ENCODE peak calls at places on chromosomes 2 and 18, in ten cellular contexts. One of them, this sample, is unnamed.

GRCh38 chr2:75309596-75310290 is 110.4 kb upstream of the TACR1 start:
- DNase-seq in suprapubic skin: no peak
- DNase-seq in HCEC 1CT: peak; percentile 57
- DNase-seq in sigmoid colon: no peak
- DNase-seq in A549: no peak
- DNase-seq in NB4: no peak
- DNase-seq in stimulated activated CD4-positive, alpha-beta T cell treated with anti-CD3 and anti-CD28 coated beads, TNF-alpha, amount 100 ng/mL, for 4 hours: no peak
- DNase-seq in A172: peak; percentile 52
- DNase-seq in AG08396: no peak
- DNase-seq in AML-193: no peak
- DNase-seq in this sample: no peak

GRCh38 chr2:4047961-4048891 is 344.9 kb downstream of the DCDC2C start:
- DNase-seq in suprapubic skin: no peak
- DNase-seq in HCEC 1CT: no peak
- DNase-seq in sigmoid colon: no peak
- DNase-seq in A549: no peak
- DNase-seq in NB4: no peak
- DNase-seq in stimulated activated CD4-positive, alpha-beta T cell treated with anti-CD3 and anti-CD28 coated beads, TNF-alpha, amount 100 ng/mL, for 4 hours: no peak
- DNase-seq in A172: peak; percentile 24
- DNase-seq in AG08396: no peak
- DNase-seq in AML-193: no peak
- DNase-seq in this sample: no peak

GRCh38 chr2:58702302-58702696 is 461.2 kb upstream of the FANCL start:
- DNase-seq in suprapubic skin: no peak
- DNase-seq in HCEC 1CT: no peak
- DNase-seq in sigmoid colon: no peak
- DNase-seq in A549: no peak
- DNase-seq in NB4: no peak
- DNase-seq in stimulated activated CD4-positive, alpha-beta T cell treated with anti-CD3 and anti-CD28 coated beads, TNF-alpha, amount 100 ng/mL, for 4 hours: no peak
- DNase-seq in A172: peak; percentile 80
- DNase-seq in AG08396: no peak
- DNase-seq in AML-193: no peak
- DNase-seq in this sample: no peak

GRCh38 chr2:70247364-70248144 is 874 bp downstream of the TIA1 start:
- DNase-seq in suprapubic skin: no peak
- DNase-seq in HCEC 1CT: peak; percentile 15
- DNase-seq in sigmoid colon: no peak
- DNase-seq in A549: no peak
- DNase-seq in NB4: peak; percentile 28
- DNase-seq in stimulated activated CD4-positive, alpha-beta T cell treated with anti-CD3 and anti-CD28 coated beads, TNF-alpha, amount 100 ng/mL, for 4 hours: no peak
- DNase-seq in A172: peak; percentile 6
- DNase-seq in AG08396: no peak
- DNase-seq in AML-193: no peak
- DNase-seq in this sample: no peak

GRCh38 chr2:196262606-196263005 is 91.2 kb upstream of the STK17B start:
- DNase-seq in suprapubic skin: no peak
- DNase-seq in HCEC 1CT: no peak
- DNase-seq in sigmoid colon: no peak
- DNase-seq in A549: no peak
- DNase-seq in NB4: no peak
- DNase-seq in stimulated activated CD4-positive, alpha-beta T cell treated with anti-CD3 and anti-CD28 coated beads, TNF-alpha, amount 100 ng/mL, for 4 hours: no peak
- DNase-seq in A172: no peak
- DNase-seq in AG08396: no peak
- DNase-seq in AML-193: no peak
- DNase-seq in this sample: no peak

GRCh38 chr2:212998629-212999359 is 152.6 kb downstream of the IKZF2 start:
- DNase-seq in suprapubic skin: no peak
- DNase-seq in HCEC 1CT: peak; percentile 15
- DNase-seq in sigmoid colon: no peak
- DNase-seq in A549: no peak
- DNase-seq in NB4: no peak
- DNase-seq in stimulated activated CD4-positive, alpha-beta T cell treated with anti-CD3 and anti-CD28 coated beads, TNF-alpha, amount 100 ng/mL, for 4 hours: no peak
- DNase-seq in A172: no peak
- DNase-seq in AG08396: no peak
- DNase-seq in AML-193: no peak
- DNase-seq in this sample: no peak

GRCh38 chr2:118046628-118047210 is 32.8 kb upstream of the CCDC93 start:
- DNase-seq in suprapubic skin: no peak
- DNase-seq in HCEC 1CT: peak; percentile 48
- DNase-seq in sigmoid colon: no peak
- DNase-seq in A549: peak; percentile 18
- DNase-seq in NB4: peak; percentile 52
- DNase-seq in stimulated activated CD4-positive, alpha-beta T cell treated with anti-CD3 and anti-CD28 coated beads, TNF-alpha, amount 100 ng/mL, for 4 hours: no peak
- DNase-seq in A172: peak; percentile 46
- DNase-seq in AG08396: peak; percentile 13
- DNase-seq in AML-193: peak; percentile 32
- DNase-seq in this sample: peak; percentile 34

GRCh38 chr2:158504088-158504487 is 47.3 kb downstream of the PKP4 start:
- DNase-seq in suprapubic skin: no peak
- DNase-seq in HCEC 1CT: no peak
- DNase-seq in sigmoid colon: no peak
- DNase-seq in A549: no peak
- DNase-seq in NB4: no peak
- DNase-seq in stimulated activated CD4-positive, alpha-beta T cell treated with anti-CD3 and anti-CD28 coated beads, TNF-alpha, amount 100 ng/mL, for 4 hours: no peak
- DNase-seq in A172: no peak
- DNase-seq in AG08396: no peak
- DNase-seq in AML-193: no peak
- DNase-seq in this sample: no peak

GRCh38 chr18:3804336-3804735 is 354.4 kb downstream of the TGIF1 start:
- DNase-seq in suprapubic skin: no peak
- DNase-seq in HCEC 1CT: no peak
- DNase-seq in sigmoid colon: no peak
- DNase-seq in A549: no peak
- DNase-seq in NB4: no peak
- DNase-seq in stimulated activated CD4-positive, alpha-beta T cell treated with anti-CD3 and anti-CD28 coated beads, TNF-alpha, amount 100 ng/mL, for 4 hours: no peak
- DNase-seq in A172: no peak
- DNase-seq in AG08396: no peak
- DNase-seq in AML-193: no peak
- DNase-seq in this sample: no peak

GRCh38 chr2:214389334-214389733 is 21.5 kb upstream of the VWC2L start:
- DNase-seq in suprapubic skin: no peak
- DNase-seq in HCEC 1CT: no peak
- DNase-seq in sigmoid colon: no peak
- DNase-seq in A549: no peak
- DNase-seq in NB4: no peak
- DNase-seq in stimulated activated CD4-positive, alpha-beta T cell treated with anti-CD3 and anti-CD28 coated beads, TNF-alpha, amount 100 ng/mL, for 4 hours: no peak
- DNase-seq in A172: no peak
- DNase-seq in AG08396: no peak
- DNase-seq in AML-193: no peak
- DNase-seq in this sample: no peak

GRCh38 chr2:170262806-170263205 is 84.9 kb downstream of the MYO3B start:
- DNase-seq in suprapubic skin: no peak
- DNase-seq in HCEC 1CT: no peak
- DNase-seq in sigmoid colon: no peak
- DNase-seq in A549: no peak
- DNase-seq in NB4: no peak
- DNase-seq in stimulated activated CD4-positive, alpha-beta T cell treated with anti-CD3 and anti-CD28 coated beads, TNF-alpha, amount 100 ng/mL, for 4 hours: no peak
- DNase-seq in A172: no peak
- DNase-seq in AG08396: no peak
- DNase-seq in AML-193: no peak
- DNase-seq in this sample: no peak

GRCh38 chr2:216632952-216633615 is at the start of gene IGFBP2:
- DNase-seq in suprapubic skin: no peak
- DNase-seq in HCEC 1CT: no peak
- DNase-seq in sigmoid colon: no peak
- DNase-seq in A549: peak; percentile 41
- DNase-seq in NB4: peak; percentile 95
- DNase-seq in stimulated activated CD4-positive, alpha-beta T cell treated with anti-CD3 and anti-CD28 coated beads, TNF-alpha, amount 100 ng/mL, for 4 hours: no peak
- DNase-seq in A172: no peak
- DNase-seq in AG08396: peak; percentile 41
- DNase-seq in AML-193: peak; percentile 14
- DNase-seq in this sample: peak; percentile 70

GRCh38 chr2:176281267-176281666 is 12.0 kb downstream of the MTX2 start:
- DNase-seq in suprapubic skin: no peak
- DNase-seq in HCEC 1CT: peak; percentile 68
- DNase-seq in sigmoid colon: no peak
- DNase-seq in A549: no peak
- DNase-seq in NB4: no peak
- DNase-seq in stimulated activated CD4-positive, alpha-beta T cell treated with anti-CD3 and anti-CD28 coated beads, TNF-alpha, amount 100 ng/mL, for 4 hours: no peak
- DNase-seq in A172: no peak
- DNase-seq in AG08396: no peak
- DNase-seq in AML-193: no peak
- DNase-seq in this sample: no peak

GRCh38 chr2:231308631-231309414 is 86.7 kb upstream of the B3GNT7 start:
- DNase-seq in suprapubic skin: peak; percentile 11
- DNase-seq in HCEC 1CT: no peak
- DNase-seq in sigmoid colon: no peak
- DNase-seq in A549: peak; percentile 43
- DNase-seq in NB4: no peak
- DNase-seq in stimulated activated CD4-positive, alpha-beta T cell treated with anti-CD3 and anti-CD28 coated beads, TNF-alpha, amount 100 ng/mL, for 4 hours: no peak
- DNase-seq in A172: peak; percentile 53
- DNase-seq in AG08396: peak; percentile 51
- DNase-seq in AML-193: no peak
- DNase-seq in this sample: no peak

GRCh38 chr2:70922591-70923234 is 13.0 kb upstream of the ATP6V1B1 start:
- DNase-seq in suprapubic skin: peak; percentile 29
- DNase-seq in HCEC 1CT: no peak
- DNase-seq in sigmoid colon: peak; percentile 39
- DNase-seq in A549: no peak
- DNase-seq in NB4: no peak
- DNase-seq in stimulated activated CD4-positive, alpha-beta T cell treated with anti-CD3 and anti-CD28 coated beads, TNF-alpha, amount 100 ng/mL, for 4 hours: no peak
- DNase-seq in A172: no peak
- DNase-seq in AG08396: no peak
- DNase-seq in AML-193: no peak
- DNase-seq in this sample: no peak

GRCh38 chr2:157871415-157871814 is 4.7 kb downstream of the ACVR1 start:
- DNase-seq in suprapubic skin: no peak
- DNase-seq in HCEC 1CT: no peak
- DNase-seq in sigmoid colon: no peak
- DNase-seq in A549: no peak
- DNase-seq in NB4: no peak
- DNase-seq in stimulated activated CD4-positive, alpha-beta T cell treated with anti-CD3 and anti-CD28 coated beads, TNF-alpha, amount 100 ng/mL, for 4 hours: no peak
- DNase-seq in A172: no peak
- DNase-seq in AG08396: no peak
- DNase-seq in AML-193: no peak
- DNase-seq in this sample: no peak

GRCh38 chr2:241114836-241115235 is 12.7 kb upstream of the MTERF4 start:
- DNase-seq in suprapubic skin: peak; percentile 57
- DNase-seq in HCEC 1CT: no peak
- DNase-seq in sigmoid colon: peak; percentile 14
- DNase-seq in A549: no peak
- DNase-seq in NB4: no peak
- DNase-seq in stimulated activated CD4-positive, alpha-beta T cell treated with anti-CD3 and anti-CD28 coated beads, TNF-alpha, amount 100 ng/mL, for 4 hours: no peak
- DNase-seq in A172: no peak
- DNase-seq in AG08396: no peak
- DNase-seq in AML-193: no peak
- DNase-seq in this sample: no peak

GRCh38 chr18:76405761-76406356 is 89.2 kb downstream of the ZNF516 start:
- DNase-seq in suprapubic skin: no peak
- DNase-seq in HCEC 1CT: peak; percentile 30
- DNase-seq in sigmoid colon: peak; percentile 79
- DNase-seq in A549: peak; percentile 43
- DNase-seq in NB4: peak; percentile 60
- DNase-seq in stimulated activated CD4-positive, alpha-beta T cell treated with anti-CD3 and anti-CD28 coated beads, TNF-alpha, amount 100 ng/mL, for 4 hours: no peak
- DNase-seq in A172: peak; percentile 7
- DNase-seq in AG08396: peak; percentile 51
- DNase-seq in AML-193: peak; percentile 29
- DNase-seq in this sample: peak; percentile 66

GRCh38 chr2:7378642-7379041 is 461.4 kb downstream of the RNF144A start:
- DNase-seq in suprapubic skin: no peak
- DNase-seq in HCEC 1CT: no peak
- DNase-seq in sigmoid colon: no peak
- DNase-seq in A549: no peak
- DNase-seq in NB4: no peak
- DNase-seq in stimulated activated CD4-positive, alpha-beta T cell treated with anti-CD3 and anti-CD28 coated beads, TNF-alpha, amount 100 ng/mL, for 4 hours: no peak
- DNase-seq in A172: no peak
- DNase-seq in AG08396: no peak
- DNase-seq in AML-193: no peak
- DNase-seq in this sample: no peak

GRCh38 chr2:46564811-46565241 is 85.5 kb downstream of the TMEM247 start:
- DNase-seq in suprapubic skin: no peak
- DNase-seq in HCEC 1CT: no peak
- DNase-seq in sigmoid colon: no peak
- DNase-seq in A549: no peak
- DNase-seq in NB4: no peak
- DNase-seq in stimulated activated CD4-positive, alpha-beta T cell treated with anti-CD3 and anti-CD28 coated beads, TNF-alpha, amount 100 ng/mL, for 4 hours: no peak
- DNase-seq in A172: no peak
- DNase-seq in AG08396: no peak
- DNase-seq in AML-193: no peak
- DNase-seq in this sample: no peak

GRCh38 chr2:139122711-139123158 is 342.5 kb upstream of the NXPH2 start:
- DNase-seq in suprapubic skin: no peak
- DNase-seq in HCEC 1CT: peak; percentile 15
- DNase-seq in sigmoid colon: no peak
- DNase-seq in A549: no peak
- DNase-seq in NB4: peak; percentile 34
- DNase-seq in stimulated activated CD4-positive, alpha-beta T cell treated with anti-CD3 and anti-CD28 coated beads, TNF-alpha, amount 100 ng/mL, for 4 hours: no peak
- DNase-seq in A172: peak; percentile 41
- DNase-seq in AG08396: no peak
- DNase-seq in AML-193: no peak
- DNase-seq in this sample: no peak

GRCh38 chr2:241279413-241279812 is 36.1 kb downstream of the HDLBP start:
- DNase-seq in suprapubic skin: no peak
- DNase-seq in HCEC 1CT: no peak
- DNase-seq in sigmoid colon: no peak
- DNase-seq in A549: no peak
- DNase-seq in NB4: peak; percentile 28
- DNase-seq in stimulated activated CD4-positive, alpha-beta T cell treated with anti-CD3 and anti-CD28 coated beads, TNF-alpha, amount 100 ng/mL, for 4 hours: no peak
- DNase-seq in A172: no peak
- DNase-seq in AG08396: no peak
- DNase-seq in AML-193: no peak
- DNase-seq in this sample: no peak

GRCh38 chr2:17270894-17271293 is 247.3 kb downstream of the RAD51AP2 start:
- DNase-seq in suprapubic skin: no peak
- DNase-seq in HCEC 1CT: no peak
- DNase-seq in sigmoid colon: no peak
- DNase-seq in A549: no peak
- DNase-seq in NB4: peak; percentile 52
- DNase-seq in stimulated activated CD4-positive, alpha-beta T cell treated with anti-CD3 and anti-CD28 coated beads, TNF-alpha, amount 100 ng/mL, for 4 hours: no peak
- DNase-seq in A172: no peak
- DNase-seq in AG08396: no peak
- DNase-seq in AML-193: no peak
- DNase-seq in this sample: no peak

GRCh38 chr2:122960727-122961641 is 1064.1 kb upstream of the CNTNAP5 start:
- DNase-seq in suprapubic skin: no peak
- DNase-seq in HCEC 1CT: peak; percentile 11
- DNase-seq in sigmoid colon: no peak
- DNase-seq in A549: no peak
- DNase-seq in NB4: no peak
- DNase-seq in stimulated activated CD4-positive, alpha-beta T cell treated with anti-CD3 and anti-CD28 coated beads, TNF-alpha, amount 100 ng/mL, for 4 hours: no peak
- DNase-seq in A172: no peak
- DNase-seq in AG08396: no peak
- DNase-seq in AML-193: no peak
- DNase-seq in this sample: no peak

GRCh38 chr2:204195498-204195897 is 258.9 kb downstream of the ICOS start:
- DNase-seq in suprapubic skin: no peak
- DNase-seq in HCEC 1CT: no peak
- DNase-seq in sigmoid colon: no peak
- DNase-seq in A549: no peak
- DNase-seq in NB4: no peak
- DNase-seq in stimulated activated CD4-positive, alpha-beta T cell treated with anti-CD3 and anti-CD28 coated beads, TNF-alpha, amount 100 ng/mL, for 4 hours: no peak
- DNase-seq in A172: no peak
- DNase-seq in AG08396: no peak
- DNase-seq in AML-193: no peak
- DNase-seq in this sample: no peak

GRCh38 chr2:11048335-11049008 is 106.8 kb upstream of the SLC66A3 start:
- DNase-seq in suprapubic skin: no peak
- DNase-seq in HCEC 1CT: no peak
- DNase-seq in sigmoid colon: no peak
- DNase-seq in A549: no peak
- DNase-seq in NB4: no peak
- DNase-seq in stimulated activated CD4-positive, alpha-beta T cell treated with anti-CD3 and anti-CD28 coated beads, TNF-alpha, amount 100 ng/mL, for 4 hours: no peak
- DNase-seq in A172: no peak
- DNase-seq in AG08396: no peak
- DNase-seq in AML-193: no peak
- DNase-seq in this sample: no peak

GRCh38 chr2:43519711-43520221 is 76.1 kb downstream of the THADA start:
- DNase-seq in suprapubic skin: no peak
- DNase-seq in HCEC 1CT: peak; percentile 90
- DNase-seq in sigmoid colon: no peak
- DNase-seq in A549: no peak
- DNase-seq in NB4: peak; percentile 28
- DNase-seq in stimulated activated CD4-positive, alpha-beta T cell treated with anti-CD3 and anti-CD28 coated beads, TNF-alpha, amount 100 ng/mL, for 4 hours: no peak
- DNase-seq in A172: peak; percentile 85
- DNase-seq in AG08396: peak; percentile 61
- DNase-seq in AML-193: peak; percentile 54
- DNase-seq in this sample: no peak

GRCh38 chr2:180520206-180520605 is 460.2 kb upstream of the UBE2E3 start:
- DNase-seq in suprapubic skin: no peak
- DNase-seq in HCEC 1CT: peak; percentile 41
- DNase-seq in sigmoid colon: no peak
- DNase-seq in A549: no peak
- DNase-seq in NB4: no peak
- DNase-seq in stimulated activated CD4-positive, alpha-beta T cell treated with anti-CD3 and anti-CD28 coated beads, TNF-alpha, amount 100 ng/mL, for 4 hours: no peak
- DNase-seq in A172: peak; percentile 34
- DNase-seq in AG08396: no peak
- DNase-seq in AML-193: no peak
- DNase-seq in this sample: no peak

This sample was measured in GM10248.